ENCODE peak calls at places on chromosomes 11 and 22, in seven cellular contexts. One of them, this sample, is unnamed.

GRCh38 chr11:73143126-73143838 is 1.2 kb upstream of the FCHSD2 start:
- DNase-seq in mucosa of descending colon: no peak
- DNase-seq in fibroblast of pulmonary artery: peak
- DNase-seq in Karpas-422: peak
- DNase-seq in AG10803: no peak
- DNase-seq in transverse colon: no peak
- DNase-seq in PC-3: no peak
- DNase-seq in this sample: no peak

GRCh38 chr11:108672113-108672512 is 7.2 kb downstream of the DDX10 start:
- DNase-seq in mucosa of descending colon: no peak
- DNase-seq in fibroblast of pulmonary artery: peak
- DNase-seq in Karpas-422: no peak
- DNase-seq in AG10803: peak
- DNase-seq in transverse colon: no peak
- DNase-seq in PC-3: no peak
- DNase-seq in this sample: peak

GRCh38 chr11:47932544-47932943 is 47.8 kb upstream of the PTPRJ start:
- DNase-seq in mucosa of descending colon: no peak
- DNase-seq in fibroblast of pulmonary artery: no peak
- DNase-seq in Karpas-422: no peak
- DNase-seq in AG10803: no peak
- DNase-seq in transverse colon: no peak
- DNase-seq in PC-3: no peak
- DNase-seq in this sample: no peak

GRCh38 chr11:122163420-122163819 is 47.4 kb upstream of the BLID start:
- DNase-seq in mucosa of descending colon: no peak
- DNase-seq in fibroblast of pulmonary artery: peak
- DNase-seq in Karpas-422: no peak
- DNase-seq in AG10803: peak
- DNase-seq in transverse colon: no peak
- DNase-seq in PC-3: peak
- DNase-seq in this sample: no peak

GRCh38 chr11:70468256-70469230 is 70.2 kb downstream of the CTTN start:
- DNase-seq in mucosa of descending colon: no peak
- DNase-seq in fibroblast of pulmonary artery: no peak
- DNase-seq in Karpas-422: no peak
- DNase-seq in AG10803: no peak
- DNase-seq in transverse colon: no peak
- DNase-seq in PC-3: peak
- DNase-seq in this sample: no peak

GRCh38 chr11:61294717-61295595 is at the start of gene VWCE:
- DNase-seq in mucosa of descending colon: peak
- DNase-seq in fibroblast of pulmonary artery: peak
- DNase-seq in Karpas-422: peak
- DNase-seq in AG10803: peak
- DNase-seq in transverse colon: peak
- DNase-seq in PC-3: peak
- DNase-seq in this sample: peak

GRCh38 chr22:43275545-43275981 is 67.6 kb downstream of the SCUBE1 start:
- DNase-seq in mucosa of descending colon: no peak
- DNase-seq in fibroblast of pulmonary artery: peak
- DNase-seq in Karpas-422: no peak
- DNase-seq in AG10803: no peak
- DNase-seq in transverse colon: no peak
- DNase-seq in PC-3: peak
- DNase-seq in this sample: no peak

GRCh38 chr11:35539256-35539655 is 13.8 kb upstream of the PAMR1 start:
- DNase-seq in mucosa of descending colon: no peak
- DNase-seq in fibroblast of pulmonary artery: peak
- DNase-seq in Karpas-422: no peak
- DNase-seq in AG10803: peak
- DNase-seq in transverse colon: no peak
- DNase-seq in PC-3: no peak
- DNase-seq in this sample: peak

GRCh38 chr11:62601114-62601363 is 626 bp downstream of the MTA2 start:
- DNase-seq in mucosa of descending colon: no peak
- DNase-seq in fibroblast of pulmonary artery: peak
- DNase-seq in Karpas-422: peak
- DNase-seq in AG10803: peak
- DNase-seq in transverse colon: peak
- DNase-seq in PC-3: peak
- DNase-seq in this sample: no peak

GRCh38 chr22:30310881-30311771 is 15.6 kb downstream of the TBC1D10A start:
- DNase-seq in mucosa of descending colon: peak
- DNase-seq in fibroblast of pulmonary artery: peak
- DNase-seq in Karpas-422: no peak
- DNase-seq in AG10803: peak
- DNase-seq in transverse colon: peak
- DNase-seq in PC-3: peak
- DNase-seq in this sample: no peak

GRCh38 chr22:39090426-39091064 is 6.5 kb upstream of the APOBEC3H start:
- DNase-seq in mucosa of descending colon: peak
- DNase-seq in fibroblast of pulmonary artery: no peak
- DNase-seq in Karpas-422: no peak
- DNase-seq in AG10803: no peak
- DNase-seq in transverse colon: peak
- DNase-seq in PC-3: peak
- DNase-seq in this sample: no peak

GRCh38 chr22:41578114-41578513 is 11.5 kb downstream of the PMM1 start:
- DNase-seq in mucosa of descending colon: no peak
- DNase-seq in fibroblast of pulmonary artery: no peak
- DNase-seq in Karpas-422: no peak
- DNase-seq in AG10803: no peak
- DNase-seq in transverse colon: no peak
- DNase-seq in PC-3: no peak
- DNase-seq in this sample: no peak

GRCh38 chr11:75476716-75477613 is 44.0 kb upstream of the KLHL35 start:
- DNase-seq in mucosa of descending colon: no peak
- DNase-seq in fibroblast of pulmonary artery: no peak
- DNase-seq in Karpas-422: no peak
- DNase-seq in AG10803: no peak
- DNase-seq in transverse colon: no peak
- DNase-seq in PC-3: no peak
- DNase-seq in this sample: no peak

GRCh38 chr11:12674936-12675696 is 895 bp downstream of the TEAD1 start:
- DNase-seq in mucosa of descending colon: no peak
- DNase-seq in fibroblast of pulmonary artery: peak
- DNase-seq in Karpas-422: no peak
- DNase-seq in AG10803: no peak
- DNase-seq in transverse colon: no peak
- DNase-seq in PC-3: no peak
- DNase-seq in this sample: peak

GRCh38 chr11:74849525-74850391 is 99.1 kb downstream of the XRRA1 start:
- DNase-seq in mucosa of descending colon: no peak
- DNase-seq in fibroblast of pulmonary artery: peak
- DNase-seq in Karpas-422: no peak
- DNase-seq in AG10803: peak
- DNase-seq in transverse colon: no peak
- DNase-seq in PC-3: peak
- DNase-seq in this sample: peak

GRCh38 chr11:84056696-84057095 is 770.5 kb upstream of the CCDC90B start:
- DNase-seq in mucosa of descending colon: no peak
- DNase-seq in fibroblast of pulmonary artery: no peak
- DNase-seq in Karpas-422: no peak
- DNase-seq in AG10803: no peak
- DNase-seq in transverse colon: no peak
- DNase-seq in PC-3: peak
- DNase-seq in this sample: no peak

GRCh38 chr11:61083601-61084147 is 18.6 kb upstream of the CD5 start:
- DNase-seq in mucosa of descending colon: no peak
- DNase-seq in fibroblast of pulmonary artery: no peak
- DNase-seq in Karpas-422: no peak
- DNase-seq in AG10803: no peak
- DNase-seq in transverse colon: no peak
- DNase-seq in PC-3: no peak
- DNase-seq in this sample: no peak

GRCh38 chr11:2890466-2891241 is 5.1 kb upstream of the CDKN1C start:
- DNase-seq in mucosa of descending colon: peak
- DNase-seq in fibroblast of pulmonary artery: peak
- DNase-seq in Karpas-422: no peak
- DNase-seq in AG10803: no peak
- DNase-seq in transverse colon: peak
- DNase-seq in PC-3: peak
- DNase-seq in this sample: peak

GRCh38 chr11:58574851-58575250 is 805 bp downstream of the LPXN start:
- DNase-seq in mucosa of descending colon: no peak
- DNase-seq in fibroblast of pulmonary artery: peak
- DNase-seq in Karpas-422: no peak
- DNase-seq in AG10803: peak
- DNase-seq in transverse colon: no peak
- DNase-seq in PC-3: peak
- DNase-seq in this sample: peak

GRCh38 chr22:41873391-41873790 is 40.5 kb downstream of the SREBF2 start:
- DNase-seq in mucosa of descending colon: no peak
- DNase-seq in fibroblast of pulmonary artery: no peak
- DNase-seq in Karpas-422: no peak
- DNase-seq in AG10803: no peak
- DNase-seq in transverse colon: no peak
- DNase-seq in PC-3: no peak
- DNase-seq in this sample: no peak

GRCh38 chr11:5258543-5259262 is 4.1 kb upstream of the HBG2 start:
- DNase-seq in mucosa of descending colon: no peak
- DNase-seq in fibroblast of pulmonary artery: no peak
- DNase-seq in Karpas-422: no peak
- DNase-seq in AG10803: no peak
- DNase-seq in transverse colon: no peak
- DNase-seq in PC-3: no peak
- DNase-seq in this sample: no peak

GRCh38 chr11:134663506-134664313 is 251.7 kb upstream of the B3GAT1 start:
- DNase-seq in mucosa of descending colon: no peak
- DNase-seq in fibroblast of pulmonary artery: no peak
- DNase-seq in Karpas-422: no peak
- DNase-seq in AG10803: no peak
- DNase-seq in transverse colon: no peak
- DNase-seq in PC-3: no peak
- DNase-seq in this sample: no peak

GRCh38 chr11:46122955-46123354 is 1.7 kb upstream of the PHF21A start:
- DNase-seq in mucosa of descending colon: no peak
- DNase-seq in fibroblast of pulmonary artery: peak
- DNase-seq in Karpas-422: no peak
- DNase-seq in AG10803: peak
- DNase-seq in transverse colon: no peak
- DNase-seq in PC-3: peak
- DNase-seq in this sample: peak

GRCh38 chr11:108858624-108859023 is 193.8 kb downstream of the DDX10 start:
- DNase-seq in mucosa of descending colon: no peak
- DNase-seq in fibroblast of pulmonary artery: no peak
- DNase-seq in Karpas-422: no peak
- DNase-seq in AG10803: no peak
- DNase-seq in transverse colon: no peak
- DNase-seq in PC-3: peak
- DNase-seq in this sample: no peak

DNA sequence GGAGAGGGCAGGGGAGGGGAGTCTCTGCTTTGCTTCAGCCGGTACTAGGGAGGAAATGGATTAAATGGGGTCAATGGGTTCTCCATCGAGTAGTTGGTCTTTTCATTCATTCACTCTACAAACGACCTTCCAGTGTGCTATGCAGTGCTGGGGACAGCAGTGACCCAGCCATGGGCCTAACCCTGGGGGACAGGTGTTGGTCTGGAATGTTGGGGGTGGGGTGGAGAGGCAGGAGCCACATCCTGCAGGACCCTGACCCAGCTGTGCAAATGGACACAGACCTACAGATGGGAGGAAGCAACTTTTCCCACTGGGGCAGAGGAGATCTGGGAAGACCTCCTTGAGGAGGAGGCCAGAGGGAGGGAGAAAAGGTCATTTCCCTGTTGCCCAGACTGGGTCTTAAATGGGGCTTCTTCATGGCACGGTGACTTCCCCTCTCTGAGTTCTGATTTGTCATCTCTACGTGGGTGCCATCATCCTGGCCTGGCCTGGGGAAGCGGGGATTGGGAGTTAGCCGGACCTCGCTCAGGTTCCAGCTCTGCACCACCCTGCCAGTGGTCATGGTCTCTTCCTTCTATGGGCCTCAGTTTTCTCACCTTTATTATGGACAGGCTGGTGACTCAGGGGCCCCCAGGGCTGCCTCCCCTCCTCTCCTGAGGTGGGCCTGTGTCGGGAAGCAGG is 2.0 kb downstream of the CYTH4 start:
- DNase-seq in mucosa of descending colon: no peak
- DNase-seq in fibroblast of pulmonary artery: no peak
- DNase-seq in Karpas-422: no peak
- DNase-seq in AG10803: no peak
- DNase-seq in transverse colon: no peak
- DNase-seq in PC-3: no peak
- DNase-seq in this sample: no peak
- H3K4me3 ChIP-seq in mucosa of descending colon: no peak
- H3K4me3 ChIP-seq in fibroblast of pulmonary artery: no peak
- H3K4me3 ChIP-seq in Karpas-422: peak
- H3K4me3 ChIP-seq in AG10803: no peak
- H3K4me3 ChIP-seq in transverse colon: no peak
- H3K4me3 ChIP-seq in PC-3: no peak
- H3K4me3 ChIP-seq in this sample: no peak

DNA sequence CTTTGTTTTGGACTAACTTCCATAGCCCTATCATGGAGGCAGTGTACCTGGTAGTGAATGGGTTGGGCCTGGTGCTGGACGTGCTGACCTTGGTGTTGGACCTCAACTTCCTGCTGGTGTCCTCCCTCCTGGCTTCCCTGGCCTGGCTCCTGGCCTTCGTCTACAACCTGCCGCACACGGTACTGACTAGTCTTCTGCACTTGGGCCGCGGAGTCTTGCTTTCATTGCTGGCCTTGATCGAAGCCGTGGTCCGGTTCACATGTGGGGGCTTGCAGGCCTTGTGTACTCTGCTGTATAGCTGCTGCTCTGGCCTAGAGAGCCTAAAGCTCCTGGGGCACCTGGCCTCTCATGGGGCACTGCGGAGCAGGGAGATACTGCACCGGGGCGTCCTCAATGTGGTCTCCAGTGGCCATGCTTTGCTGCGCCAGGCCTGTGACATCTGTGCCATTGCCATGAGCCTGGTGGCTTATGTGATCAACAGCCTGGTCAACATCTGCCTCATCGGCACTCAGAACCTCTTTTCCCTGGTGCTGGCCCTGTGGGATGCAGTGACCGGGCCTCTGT is 846 bp downstream of the RNF26 start:
- DNase-seq in mucosa of descending colon: peak
- DNase-seq in fibroblast of pulmonary artery: no peak
- DNase-seq in Karpas-422: no peak
- DNase-seq in AG10803: no peak
- DNase-seq in transverse colon: no peak
- DNase-seq in PC-3: no peak
- DNase-seq in this sample: no peak
- H3K4me3 ChIP-seq in mucosa of descending colon: no peak
- H3K4me3 ChIP-seq in fibroblast of pulmonary artery: peak
- H3K4me3 ChIP-seq in Karpas-422: peak
- H3K4me3 ChIP-seq in AG10803: peak
- H3K4me3 ChIP-seq in transverse colon: peak
- H3K4me3 ChIP-seq in PC-3: peak
- H3K4me3 ChIP-seq in this sample: peak

GRCh38 chr22:19779685-19780268 is 19.2 kb downstream of the TBX1 start:
- DNase-seq in mucosa of descending colon: no peak
- DNase-seq in fibroblast of pulmonary artery: no peak
- DNase-seq in Karpas-422: no peak
- DNase-seq in AG10803: no peak
- DNase-seq in transverse colon: no peak
- DNase-seq in PC-3: no peak
- DNase-seq in this sample: no peak
- H3K4me3 ChIP-seq in mucosa of descending colon: no peak
- H3K4me3 ChIP-seq in fibroblast of pulmonary artery: no peak
- H3K4me3 ChIP-seq in Karpas-422: no peak
- H3K4me3 ChIP-seq in AG10803: no peak
- H3K4me3 ChIP-seq in transverse colon: no peak
- H3K4me3 ChIP-seq in PC-3: no peak
- H3K4me3 ChIP-seq in this sample: no peak

GRCh38 chr11:126281666-126282175 is 1.2 kb upstream of the TIRAP start:
- DNase-seq in mucosa of descending colon: no peak
- DNase-seq in fibroblast of pulmonary artery: no peak
- DNase-seq in Karpas-422: no peak
- DNase-seq in AG10803: no peak
- DNase-seq in transverse colon: no peak
- DNase-seq in PC-3: no peak
- DNase-seq in this sample: no peak
- H3K4me3 ChIP-seq in mucosa of descending colon: no peak
- H3K4me3 ChIP-seq in fibroblast of pulmonary artery: no peak
- H3K4me3 ChIP-seq in Karpas-422: no peak
- H3K4me3 ChIP-seq in AG10803: no peak
- H3K4me3 ChIP-seq in transverse colon: no peak
- H3K4me3 ChIP-seq in PC-3: peak
- H3K4me3 ChIP-seq in this sample: no peak